ENCODE peak calls at places on chromosome 11, in six cellular contexts. K is fibroblast of the aortic adventitia, Q is fibroblast of pulmonary artery, D is choroid plexus epithelial cell, R is right atrium auricular region, A is fibroblast of lung. O is an unnamed sample.

GRCh38 chr11:116879789-116880402 is 42.5 kb upstream of the APOA1 start:
- DNase-seq in R (no peak), A (peak; percentile 68), K (peak; percentile 87), Q (peak; percentile 88), D (peak; percentile 92), O (peak; percentile 88)

GRCh38 chr11:46060013-46060412 is 61.2 kb downstream of the PHF21A start:
- DNase-seq in K (no peak), Q (no peak), R (no peak), A (no peak), D (no peak), O (no peak)

GRCh38 chr11:117016246-117016645 is 82.0 kb downstream of the SIK3 start:
- DNase-seq in R (no peak), A (no peak), Q (no peak), K (no peak), D (no peak), O (no peak)

GRCh38 chr11:117808768-117809167 is 11.8 kb upstream of the DSCAML1 start:
- DNase-seq in Q (no peak), D (no peak), R (no peak), K (no peak), A (no peak), O (no peak)

GRCh38 chr11:59891781-59892181 is 13.2 kb downstream of the OOSP3 start:
- DNase-seq in A (peak; percentile 18), D (peak; percentile 18), K (no peak), Q (peak; percentile 66), R (no peak), O (no peak)

GRCh38 chr11:92082652-92083051 is 142.0 kb upstream of the FAT3 start:
- DNase-seq in K (no peak), D (no peak), Q (no peak), A (no peak), R (no peak), O (no peak)

GRCh38 chr11:125952973-125953372 is 7.1 kb downstream of the VSIG10L2 start:
- DNase-seq in R (peak; percentile 76), D (no peak), K (peak; percentile 67), Q (no peak), A (no peak), O (no peak)

GRCh38 chr11:61162092-61162935 is 1.1 kb upstream of the VPS37C start:
- DNase-seq in R (no peak), A (peak; percentile 41), Q (peak; percentile 40), D (peak; percentile 50), K (peak; percentile 51), O (peak; percentile 34)

GRCh38 chr11:16923987-16924386 is 90.2 kb downstream of the PLEKHA7 start:
- DNase-seq in Q (no peak), K (no peak), D (no peak), R (no peak), A (no peak), O (no peak)
- H3K4me3 ChIP-seq in Q (no peak overlapping the region), K (no peak overlapping the region), D (no peak overlapping the region), R (peak overlapping the region; percentile 52), A (no peak overlapping the region), O (no peak overlapping the region)

GRCh38 chr11:106076923-106077608 is at the start of gene KBTBD3:
- DNase-seq in K (peak; percentile 99), A (peak; percentile 99), R (peak; percentile 99), D (peak; percentile 100), Q (peak; percentile 100), O (peak; percentile 100)
- TF ChIP-seq CTCF in K (peak; percentile 34), A (peak; percentile 44), R (peak; percentile 24), D (peak; percentile 55), Q (peak; percentile 47), O (peak; percentile 36)

GRCh38 chr11:102317099-102317767 is at the start of gene BIRC3:
- DNase-seq in Q (peak; percentile 91), K (peak; percentile 95), A (peak; percentile 93), R (peak; percentile 92), D (peak; percentile 96), O (peak; percentile 84)

GRCh38 chr11:102317768-102318103 is 452 bp downstream of the BIRC3 start:
- DNase-seq in Q (no peak), R (no peak), A (no peak), D (no peak), K (peak; percentile 17), O (no peak)

GRCh38 chr11:102320166-102320565 is 2.9 kb downstream of the BIRC3 start:
- DNase-seq in D (no peak), K (no peak), Q (no peak), A (no peak), R (no peak), O (no peak)

GRCh38 chr11:102319544-102319943 is 2.3 kb downstream of the BIRC3 start:
- DNase-seq in R (no peak), A (no peak), D (no peak), K (no peak), Q (no peak), O (no peak)

DNA sequence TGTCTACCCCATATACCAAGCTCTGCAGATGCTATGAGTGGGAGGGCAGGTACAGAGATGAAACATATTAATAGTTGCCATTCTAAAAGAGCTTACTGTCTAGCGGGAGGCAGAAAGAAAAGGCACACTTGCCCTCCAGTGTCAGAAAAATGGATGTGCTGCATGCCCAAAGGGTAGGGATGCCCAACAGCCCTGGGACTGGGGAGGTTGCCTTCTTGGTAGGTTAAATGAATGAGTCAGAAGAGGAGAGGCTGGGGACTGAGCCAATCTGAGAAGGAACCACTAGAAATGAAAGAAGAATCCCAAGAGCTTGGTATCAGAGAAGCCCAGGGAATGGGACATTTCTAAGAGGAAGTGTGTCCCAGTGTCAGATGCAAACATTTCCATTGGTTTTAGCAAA is 1.2 kb downstream of the BIRC3 start:
- DNase-seq in D (no peak), A (peak; percentile 20), R (no peak), K (peak; percentile 26), Q (no peak), O (no peak)
- H3K4me3 ChIP-seq in D (peak overlapping the region; percentile 4), A (no peak overlapping the region), R (no peak overlapping the region), K (no peak overlapping the region), Q (no peak overlapping the region), O (no peak overlapping the region)

DNA sequence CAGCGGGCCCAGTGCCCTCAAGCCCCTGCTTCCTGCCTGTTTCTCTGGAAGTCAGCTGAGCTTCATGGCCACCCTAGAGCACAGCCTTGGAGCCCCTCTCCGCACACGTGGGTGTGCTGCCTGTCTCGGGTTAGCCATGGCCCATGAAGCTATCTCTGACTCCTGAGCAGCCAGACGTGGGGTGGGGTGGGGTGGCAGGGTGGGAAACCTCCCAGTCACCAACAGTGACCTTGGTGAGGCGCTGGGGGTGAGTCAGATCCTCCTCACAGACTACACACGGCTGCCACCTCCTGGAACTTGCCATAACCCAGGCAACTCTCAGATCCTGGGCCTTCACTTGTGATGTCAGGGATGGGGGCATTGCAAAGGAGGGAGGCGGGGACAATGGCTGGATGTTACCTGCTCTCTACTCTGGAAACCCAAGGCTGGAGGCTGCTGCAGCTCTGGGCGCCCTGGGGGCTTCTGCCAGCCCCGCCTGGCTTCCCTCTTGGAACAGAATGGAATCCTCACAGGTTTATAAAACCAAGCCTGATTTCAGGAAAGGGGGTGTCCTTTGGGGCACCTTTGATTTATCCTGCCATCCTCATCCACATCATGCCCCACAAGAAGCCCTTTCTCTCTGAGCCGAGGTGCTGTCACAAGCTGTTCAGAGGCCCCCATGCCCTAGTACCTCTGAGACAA is 88.4 kb downstream of the SNX19 start:
- DNase-seq in R (peak; percentile 83), Q (peak; percentile 83), A (peak; percentile 84), D (peak; percentile 85), K (peak; percentile 84), O (peak; percentile 91)
- TF ChIP-seq CTCF in R (peak; percentile 31), Q (peak; percentile 79), A (peak; percentile 82), D (peak; percentile 86), K (peak; percentile 76), O (peak; percentile 83)

GRCh38 chr11:62923634-62924411 is 2.7 kb upstream of the CHRM1 start:
- DNase-seq in R (no peak), D (no peak), A (no peak), Q (no peak), K (no peak), O (peak; percentile 27)
- H3K4me3 ChIP-seq in R (no peak overlapping the region), D (peak overlapping the region; percentile 5), A (no peak overlapping the region), Q (peak overlapping the region; percentile 12), K (peak overlapping the region; percentile 22), O (peak overlapping the region; percentile 11)

O was measured in foreskin fibroblast.